ENCODE peak calls at places on chromosome 19, in eight cellular contexts. C is HCT116, N is aorta, P is lung, G is uterus, U is cardiac muscle cell, T is pancreas, J is A549. F is an unnamed sample.
A peak's percentile ranks its signal among the peaks of the same experiment; 100 is the strongest.

GRCh38 chr19:35928507-35928906 is 7.7 kb upstream of the LRFN3 start:
- DNase-seq in C (no peak), N (no peak), P (no peak), G (no peak), U (no peak), T (no peak), J (no peak), F (no peak)

GRCh38 chr19:16594131-16594586 is 21.9 kb upstream of the SLC35E1 start:
- DNase-seq in C (no peak), N (no peak), P (no peak), G (no peak), U (no peak), T (no peak), J (no peak), F (no peak)

GRCh38 chr19:54448037-54448773 is 794 bp upstream of the LENG8 start:
- DNase-seq in C (no peak), N (peak; percentile 81), P (peak; percentile 51), G (peak; percentile 53), U (peak; percentile 72), T (no peak), J (peak; percentile 71), F (no peak)

GRCh38 chr19:6092329-6093286 is 17.7 kb downstream of the RFX2 start:
- DNase-seq in C (peak; percentile 48), N (peak; percentile 92), P (peak; percentile 87), G (peak; percentile 74), U (peak; percentile 77), T (peak; percentile 74), J (peak; percentile 50), F (peak; percentile 82)

GRCh38 chr19:14561832-14562351 is 10.0 kb downstream of the NDUFB7 start:
- DNase-seq in C (no peak), N (peak; percentile 82), P (no peak), G (no peak), U (peak; percentile 25), T (no peak), J (no peak), F (peak; percentile 45)

GRCh38 chr19:50001158-50001557 is 24.0 kb downstream of the VRK3 start:
- DNase-seq in C (no peak), N (no peak), P (no peak), G (no peak), U (no peak), T (no peak), J (no peak), F (no peak)

GRCh38 chr19:46461537-46461936 is 9.8 kb downstream of the PNMA8A start:
- DNase-seq in C (no peak), N (no peak), P (no peak), G (no peak), U (no peak), T (no peak), J (no peak), F (no peak)

GRCh38 chr19:39919976-39920375 is 14.5 kb downstream of the FCGBP start:
- DNase-seq in C (no peak), N (no peak), P (peak; percentile 18), G (no peak), U (no peak), T (no peak), J (no peak), F (no peak)

GRCh38 chr19:30857388-30857787 is 485.2 kb downstream of the ZNF536 start:
- DNase-seq in C (no peak), N (no peak), P (no peak), G (no peak), U (no peak), T (no peak), J (no peak), F (no peak)

DNA sequence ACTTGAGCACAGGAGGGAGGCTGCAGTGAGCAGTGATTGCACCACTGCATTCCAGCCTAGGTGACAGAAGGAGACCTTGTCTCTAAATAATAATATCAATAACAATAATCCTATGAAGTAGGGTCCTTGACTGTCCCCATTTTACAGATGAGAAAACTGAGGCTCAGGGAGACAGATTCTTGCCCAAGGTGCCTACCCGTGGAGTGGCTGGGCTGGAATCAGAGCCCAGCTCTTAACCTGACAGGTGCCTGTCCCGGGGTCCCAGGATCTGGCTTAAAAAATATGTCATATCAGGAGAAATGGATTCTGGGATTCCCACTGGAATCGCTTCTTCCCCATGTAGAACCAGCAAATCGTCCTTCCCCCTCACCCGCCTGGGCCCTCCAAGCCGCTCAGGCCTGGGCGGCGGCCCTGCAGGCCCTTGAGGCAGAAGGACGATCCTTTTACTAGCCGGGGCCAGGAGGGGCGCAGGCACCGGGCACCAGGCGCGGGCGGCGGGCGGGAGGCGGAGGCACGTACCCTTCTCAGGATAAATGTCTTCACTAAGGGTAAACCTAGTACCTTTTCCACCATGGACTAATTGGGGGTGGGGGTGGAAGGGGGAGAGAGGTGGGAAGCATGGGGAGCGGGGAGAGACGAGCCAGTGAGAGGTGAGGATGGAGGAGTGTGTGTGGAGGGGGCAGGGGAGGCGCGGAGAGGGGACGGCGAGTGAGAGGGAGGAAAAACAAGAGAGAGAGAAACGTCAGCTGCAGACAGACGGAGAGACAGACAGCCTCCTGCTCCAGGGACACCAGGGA is 60.6 kb downstream of the COLGALT1 start:
- DNase-seq in C (no peak), N (no peak), P (no peak), G (no peak), U (peak; percentile 19), T (no peak), J (no peak), F (no peak)
- H3K4me3 ChIP-seq in C (no peak overlapping the region), N (no peak overlapping the region), P (no peak overlapping the region), G (no peak overlapping the region), U (no peak overlapping the region), T (no peak overlapping the region), J (no peak overlapping the region), F (no peak overlapping the region)

GRCh38 chr19:18477042-18477760 is 39.3 kb upstream of the ISYNA1 start:
- DNase-seq in C (no peak), N (peak; percentile 62), P (no peak), G (no peak), U (no peak), T (no peak), J (no peak), F (no peak)
- H3K4me1 ChIP-seq in C (peaks cover 27% of the 10 kb centered on the region), N (no peaks in the 10 kb centered on the region), P (peaks cover 44% of the 10 kb centered on the region), G (peaks cover 8% of the 10 kb centered on the region), U (peaks cover 7% of the 10 kb centered on the region), T (peaks cover 25% of the 10 kb centered on the region), J (peaks cover 21% of the 10 kb centered on the region), F (peaks cover 66% of the 10 kb centered on the region)

GRCh38 chr19:10288662-10289166 is 1.0 kb upstream of the ICAM5 start:
- DNase-seq in C (peak; percentile 74), N (peak; percentile 59), P (peak; percentile 59), G (no peak), U (peak; percentile 55), T (no peak), J (peak; percentile 85), F (no peak)
- H3K4me3 ChIP-seq in C (peak overlapping the region; percentile 91), N (no peak overlapping the region), P (no peak overlapping the region), G (no peak overlapping the region), U (peak overlapping the region; percentile 50), T (no peak overlapping the region), J (peak overlapping the region; percentile 52), F (no peak overlapping the region)

DNA sequence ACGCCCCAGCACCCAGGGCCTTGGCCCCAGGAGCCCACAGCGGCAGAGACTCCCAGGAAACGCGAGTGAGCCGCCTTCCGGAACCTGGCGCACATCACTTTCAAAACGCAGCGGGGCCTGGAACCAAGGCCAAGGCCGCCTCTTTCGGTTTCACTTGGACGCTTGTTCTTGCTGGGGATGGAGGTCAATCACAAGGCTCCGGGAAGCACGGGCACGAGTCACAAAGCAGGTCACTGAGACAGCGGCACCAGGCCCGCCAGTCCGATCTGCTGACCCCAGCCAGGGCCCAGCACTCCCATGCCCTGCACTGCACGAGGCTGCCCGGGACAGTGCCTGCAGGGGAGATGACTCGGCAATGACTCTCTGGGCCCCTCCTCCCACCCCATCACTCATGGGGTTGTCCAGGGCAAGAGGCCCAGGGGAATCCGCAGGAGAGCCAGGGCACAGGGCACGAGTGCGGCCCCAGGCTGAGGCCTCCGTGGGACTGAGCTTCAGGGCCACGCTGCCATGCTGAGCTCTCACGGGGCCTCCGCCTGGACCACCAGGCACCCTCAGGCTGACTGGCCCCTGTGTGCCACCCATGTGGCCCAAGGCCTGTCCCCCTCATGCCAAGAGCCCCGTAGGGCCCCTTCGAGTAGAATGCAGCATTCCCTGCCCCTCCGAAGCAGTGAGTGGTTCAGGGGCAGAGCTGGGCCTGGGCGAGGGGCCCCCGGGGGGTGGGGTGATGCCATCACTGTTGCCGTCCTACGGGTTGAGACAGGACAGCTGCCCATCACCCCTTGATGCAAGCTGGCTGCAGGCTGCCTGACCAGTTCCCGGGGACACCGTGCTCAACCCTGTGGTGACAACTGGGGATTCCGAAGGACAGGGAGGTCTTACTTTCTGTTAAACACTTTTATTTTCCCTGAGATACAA is 4.9 kb downstream of the SBNO2 start:
- DNase-seq in C (no peak), N (no peak), P (no peak), G (peak; percentile 64), U (peak; percentile 50), T (peak; percentile 66), J (no peak), F (no peak)
- H3K4me1 ChIP-seq in C (peaks cover 53% of the 10 kb centered on the region), N (no peaks in the 10 kb centered on the region), P (peaks cover 49% of the 10 kb centered on the region), G (peaks cover 26% of the 10 kb centered on the region), U (peaks cover 20% of the 10 kb centered on the region), T (peaks cover 15% of the 10 kb centered on the region), J (peaks cover 45% of the 10 kb centered on the region), F (peaks cover 21% of the 10 kb centered on the region)